ENCODE peak calls at places on chromosomes 12 and 14, in four cellular contexts. Y is tibial nerve, P is lower leg skin, E is stomach. F is an unnamed sample.

GRCh38 chr12:50764861-50765324 is 992 bp downstream of the ATF1 start:
- DNase-seq in Y (no peak), P (peak), E (no peak), F (peak)

GRCh38 chr12:94172031-94172430 is 23.7 kb downstream of the PLXNC1 start:
- DNase-seq in E (no peak), P (no peak), Y (no peak), F (no peak)

GRCh38 chr14:71414631-71415403 is 507.6 kb downstream of the PCNX1 start:
- DNase-seq in Y (no peak), E (no peak), P (no peak), F (no peak)

GRCh38 chr12:124686001-124686884 is 118.8 kb upstream of the NCOR2 start:
- DNase-seq in Y (no peak), P (no peak), E (no peak), F (no peak)

GRCh38 chr14:101808020-101808641 is 46.6 kb downstream of the PPP2R5C start:
- DNase-seq in P (no peak), E (no peak), Y (no peak), F (no peak)

GRCh38 chr14:69879175-69880047 is at the start of gene SMOC1:
- DNase-seq in Y (no peak), E (peak), P (no peak), F (no peak)

GRCh38 chr14:30861200-30861599 is 13.2 kb upstream of the COCH start:
- DNase-seq in P (no peak), E (no peak), Y (no peak), F (no peak)

GRCh38 chr12:65536876-65537661 is 258.6 kb downstream of the MSRB3 start:
- DNase-seq in P (no peak), Y (no peak), E (no peak), F (peak)

GRCh38 chr14:77986808-77987207 is 183.4 kb upstream of the NRXN3 start:
- DNase-seq in P (no peak), E (no peak), Y (no peak), F (no peak)

GRCh38 chr14:94646481-94646880 is 34.3 kb downstream of the SERPINA3 start:
- DNase-seq in E (no peak), Y (no peak), P (peak), F (peak)

GRCh38 chr12:11446372-11446771 is 51.0 kb upstream of the PRB2 start:
- DNase-seq in P (no peak), E (no peak), Y (no peak), F (no peak)

GRCh38 chr14:33375781-33376180 is 437.1 kb downstream of the NPAS3 start:
- DNase-seq in Y (no peak), P (no peak), E (no peak), F (no peak)

GRCh38 chr12:79933580-79934264 is 1.2 kb downstream of the PPP1R12A start:
- DNase-seq in E (no peak), P (no peak), Y (no peak), F (no peak)

GRCh38 chr14:51242545-51243490 is 2.8 kb downstream of the TMX1 start:
- DNase-seq in E (no peak), Y (no peak), P (no peak), F (no peak)

GRCh38 chr12:111355181-111355925 is 13.5 kb downstream of the PHETA1 start:
- DNase-seq in E (no peak), P (no peak), Y (no peak), F (no peak)

GRCh38 chr12:130054803-130055202 is 107.5 kb upstream of the FZD10 start:
- DNase-seq in Y (no peak), P (no peak), E (no peak), F (no peak)

GRCh38 chr14:42676636-42677035 is 1070.0 kb downstream of the LRFN5 start:
- DNase-seq in Y (no peak), P (no peak), E (no peak), F (no peak)

GRCh38 chr14:26199599-26200370 is 398.0 kb downstream of the NOVA1 start:
- DNase-seq in Y (no peak), E (no peak), P (no peak), F (no peak)

GRCh38 chr12:13435535-13435934 is 239.0 kb downstream of the EMP1 start:
- DNase-seq in P (no peak), Y (no peak), E (no peak), F (no peak)

GRCh38 chr14:102417118-102417517 is 54.4 kb downstream of the TECPR2 start:
- DNase-seq in E (no peak), P (no peak), Y (no peak), F (peak)

GRCh38 chr12:38282886-38283285 is 33.7 kb upstream of the ALG10B start:
- DNase-seq in Y (no peak), P (no peak), E (no peak), F (no peak)

GRCh38 chr14:60721331-60722162 is 2.6 kb downstream of the SIX4 start:
- DNase-seq in Y (no peak), P (peak), E (peak), F (peak)

GRCh38 chr12:79822475-79822874 is 112.4 kb downstream of the PPP1R12A start:
- DNase-seq in P (no peak), E (no peak), Y (no peak), F (no peak)

GRCh38 chr14:71574976-71575375 is 357.3 kb upstream of the RGS6 start:
- DNase-seq in E (no peak), P (no peak), Y (no peak), F (no peak)

GRCh38 chr12:74415633-74416032 is 122.0 kb upstream of the ATXN7L3B start:
- DNase-seq in E (no peak), P (no peak), Y (no peak), F (no peak)

GRCh38 chr12:15701212-15701611 is 88.0 kb downstream of the EPS8 start:
- DNase-seq in Y (no peak), P (no peak), E (no peak), F (no peak)

GRCh38 chr14:47442206-47442605 is 233.2 kb downstream of the MDGA2 start:
- DNase-seq in Y (no peak), E (no peak), P (no peak), F (no peak)

GRCh38 chr12:128973883-128974681 is 120.8 kb downstream of the GLT1D1 start:
- DNase-seq in P (no peak), E (no peak), Y (no peak), F (no peak)

GRCh38 chr12:104154286-104154685 is 16.3 kb upstream of the NFYB start:
- DNase-seq in Y (no peak), P (no peak), E (no peak), F (no peak)

GRCh38 chr12:105485321-105485910 is 154.9 kb downstream of the C12orf75 start:
- DNase-seq in Y (no peak), E (no peak), P (peak), F (no peak)

GRCh38 chr12:110310754-110311153 is 29.7 kb downstream of the ATP2A2 start:
- DNase-seq in E (no peak), Y (no peak), P (no peak), F (no peak)

GRCh38 chr12:54725233-54725843 is 77.2 kb upstream of the DCD start:
- DNase-seq in P (no peak), Y (no peak), E (no peak), F (no peak)

GRCh38 chr14:20295067-20295466 is 10.7 kb downstream of the TTC5 start:
- DNase-seq in Y (no peak), P (no peak), E (no peak), F (no peak)

GRCh38 chr12:25051171-25051570 is 102.3 kb upstream of the BCAT1 start:
- DNase-seq in Y (no peak), E (no peak), P (no peak), F (no peak)

GRCh38 chr12:29066061-29066588 is 83.0 kb upstream of the FAR2 start:
- DNase-seq in E (no peak), P (no peak), Y (no peak), F (peak)

GRCh38 chr14:65290830-65291229 is 121.7 kb upstream of the FUT8 start:
- DNase-seq in P (no peak), E (no peak), Y (no peak), F (no peak)

GRCh38 chr12:11885261-11886038 is 185.3 kb upstream of the BCL2L14 start:
- DNase-seq in Y (no peak), E (peak), P (no peak), F (no peak)

GRCh38 chr12:1122803-1123202 is 131.8 kb downstream of the ERC1 start:
- DNase-seq in Y (no peak), P (no peak), E (no peak), F (no peak)

GRCh38 chr12:65670775-65671174 is 153.5 kb upstream of the HMGA2 start:
- DNase-seq in P (no peak), Y (no peak), E (no peak), F (no peak)

GRCh38 chr14:100345711-100346110 is 22.6 kb downstream of the SLC25A47 start:
- DNase-seq in P (peak), E (no peak), Y (no peak), F (no peak)

GRCh38 chr14:100341301-100342031 is 18.3 kb downstream of the SLC25A47 start:
- DNase-seq in E (peak), P (peak), Y (no peak), F (no peak)

GRCh38 chr14:100340454-100340813 is 17.3 kb downstream of the SLC25A47 start:
- DNase-seq in P (no peak), Y (no peak), E (no peak), F (no peak)

GRCh38 chr14:100339757-100340453 is 16.8 kb downstream of the SLC25A47 start:
- DNase-seq in P (peak), E (no peak), Y (no peak), F (no peak)

GRCh38 chr14:100342195-100342594 is 19.1 kb downstream of the SLC25A47 start:
- DNase-seq in Y (no peak), E (no peak), P (peak), F (no peak)
- TF ChIP-seq POLR2A in Y (no peak), E (no peak), P (no peak), F (no peak)

DNA sequence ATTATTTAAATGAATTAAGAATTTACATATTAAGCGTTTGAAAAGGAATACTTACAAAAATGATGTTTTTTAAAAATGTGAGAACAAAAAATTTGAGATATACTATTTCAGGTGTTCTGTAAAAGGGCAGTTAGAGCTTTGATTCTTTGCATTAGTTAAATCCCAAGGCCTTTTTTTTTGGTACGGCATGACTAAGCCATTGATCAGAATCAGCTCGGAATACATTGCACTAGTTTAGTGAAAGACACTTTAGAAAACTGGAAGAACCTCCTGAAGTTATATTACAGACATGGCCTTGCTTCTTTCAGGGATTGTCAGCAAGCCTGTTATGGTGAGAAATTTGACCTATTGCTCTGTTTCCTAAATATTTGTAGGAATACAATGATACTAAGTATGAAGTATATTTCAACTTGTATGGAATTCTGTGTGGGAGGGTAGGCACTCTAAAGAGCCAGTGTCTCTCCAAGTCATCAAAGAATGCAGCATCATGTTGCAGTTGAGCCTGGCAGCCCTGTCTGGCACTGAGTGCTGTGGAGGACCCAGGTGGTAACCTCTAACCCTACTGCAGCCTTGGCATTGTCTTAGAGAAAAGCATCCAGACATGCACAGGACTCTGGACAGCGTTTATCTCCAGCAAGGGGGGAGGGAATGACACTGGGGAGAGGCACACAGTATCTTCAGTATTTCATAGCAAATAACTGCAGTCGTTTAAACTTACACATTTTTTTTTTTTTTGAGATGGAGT is 1.5 kb downstream of the KLC1 start:
- DNase-seq in P (no peak), E (no peak), Y (no peak), F (no peak)
- TF ChIP-seq POLR2A in P (no peak), E (no peak), Y (no peak), F (no peak)

GRCh38 chr12:47107926-47108325 is 28.2 kb upstream of the AMIGO2 start:
- DNase-seq in P (no peak), Y (no peak), E (no peak), F (no peak)
- TF ChIP-seq POLR2A in P (no peak), Y (no peak), E (no peak), F (no peak)

DNA sequence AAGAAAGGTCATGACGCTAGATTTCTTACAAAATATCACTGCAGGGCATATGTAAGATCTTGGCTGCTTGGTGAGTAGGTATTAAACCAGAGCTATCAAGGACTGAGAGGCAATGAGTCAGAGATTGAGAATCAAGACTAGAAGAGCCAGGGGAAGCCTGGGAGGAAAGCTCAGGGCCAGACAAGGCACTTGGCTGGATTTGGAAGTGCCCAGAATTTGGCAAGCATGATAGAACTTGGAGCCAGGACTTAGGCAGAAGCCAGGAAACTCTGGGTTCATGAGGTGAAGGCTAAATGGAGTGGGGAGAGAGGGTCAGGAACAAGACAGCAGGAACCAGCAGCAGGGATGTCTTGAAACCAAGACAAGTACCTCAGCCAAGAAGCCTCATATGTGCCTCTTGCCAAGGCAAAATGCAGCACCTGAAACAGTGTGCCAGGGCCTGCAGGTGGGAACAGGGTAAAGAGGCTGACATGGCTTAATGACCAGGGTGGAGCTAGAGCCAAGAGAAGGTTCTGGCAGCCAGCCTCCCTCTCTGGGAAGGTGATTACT is 49.9 kb downstream of the PTHLH start:
- DNase-seq in Y (no peak), E (no peak), P (no peak), F (no peak)
- TF ChIP-seq POLR2A in Y (no peak), E (no peak), P (no peak), F (no peak)

GRCh38 chr14:44405350-44405619 is 101.8 kb downstream of the FSCB start:
- DNase-seq in E (no peak), Y (no peak), P (no peak), F (no peak)

GRCh38 chr14:44403194-44403593 is 103.9 kb downstream of the FSCB start:
- DNase-seq in E (no peak), Y (no peak), P (no peak), F (no peak)

GRCh38 chr14:44404599-44405349 is 102.3 kb downstream of the FSCB start:
- DNase-seq in Y (no peak), E (no peak), P (no peak), F (no peak)

DNA sequence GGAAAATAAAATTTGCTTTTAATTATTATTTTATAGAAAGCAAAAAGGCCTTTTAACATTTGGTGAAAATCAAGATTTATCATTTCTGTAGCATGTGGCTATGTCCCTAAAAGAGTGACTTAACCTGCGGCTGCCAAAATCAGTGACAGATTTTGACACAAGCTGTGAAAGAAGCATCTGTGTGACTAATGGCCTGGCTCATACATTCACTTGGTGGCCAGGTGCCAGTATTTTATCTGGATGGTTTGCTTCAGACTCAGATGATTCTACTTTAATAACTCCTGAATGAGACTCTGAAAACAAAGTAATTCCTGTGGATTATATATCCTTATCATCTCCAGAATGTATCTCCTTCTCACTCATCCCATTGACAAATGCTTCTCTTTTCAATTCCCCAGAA is 103.1 kb downstream of the FSCB start:
- DNase-seq in P (no peak), Y (no peak), E (no peak), F (no peak)
- TF ChIP-seq POLR2A in P (no peak), Y (no peak), E (no peak), F (no peak)

GRCh38 chr12:52033506-52034258 is 17.6 kb upstream of the NR4A1 start:
- DNase-seq in P (peak), E (no peak), Y (no peak), F (no peak)

GRCh38 chr12:52035926-52036325 is 15.3 kb upstream of the NR4A1 start:
- DNase-seq in P (no peak), E (no peak), Y (no peak), F (no peak)

GRCh38 chr12:52038447-52038846 is 12.8 kb upstream of the NR4A1 start:
- DNase-seq in E (no peak), P (no peak), Y (no peak), F (no peak)

GRCh38 chr12:52037248-52037861 is 13.9 kb upstream of the NR4A1 start:
- DNase-seq in P (peak), E (peak), Y (no peak), F (peak)

DNA sequence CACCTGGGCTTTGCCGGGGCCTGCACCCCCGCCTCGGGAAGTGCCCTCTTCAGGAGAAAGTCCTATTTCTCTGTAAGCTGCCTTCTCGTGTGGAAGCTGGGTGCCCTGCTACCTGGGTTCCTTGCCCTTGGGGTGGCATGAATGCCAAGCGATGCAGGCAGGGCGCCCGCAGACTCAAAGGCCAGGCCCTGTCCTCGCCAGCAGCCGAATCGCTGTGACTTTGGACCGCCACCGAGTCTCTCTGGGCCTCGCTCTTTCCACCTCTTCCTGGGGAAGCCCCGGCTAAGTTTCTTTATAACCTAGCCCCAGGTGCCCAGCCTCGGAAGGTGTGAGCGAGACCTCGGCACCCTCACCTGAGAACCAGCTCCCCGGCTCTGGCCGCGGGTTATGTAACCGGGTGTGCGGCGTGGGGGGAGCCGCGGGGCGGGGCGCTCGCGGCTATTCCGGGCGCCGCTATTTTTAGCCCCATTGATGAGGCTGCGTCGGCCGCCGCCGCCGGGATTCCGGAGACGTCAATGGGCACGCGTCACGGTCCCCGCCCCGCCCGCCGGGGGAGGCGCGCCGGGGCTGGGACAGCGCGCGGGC is 14.6 kb upstream of the NR4A1 start:
- DNase-seq in Y (peak), P (peak), E (peak), F (peak)
- TF ChIP-seq POLR2A in Y (no peak), P (no peak), E (no peak), F (peak)

GRCh38 chr14:103869406-103870143 is 22.2 kb upstream of the PPP1R13B start:
- DNase-seq in P (no peak), Y (no peak), E (no peak), F (no peak)

GRCh38 chr14:103870144-103870876 is 22.9 kb upstream of the PPP1R13B start:
- DNase-seq in Y (no peak), E (peak), P (no peak), F (no peak)

GRCh38 chr14:103870891-103871595 is 23.7 kb upstream of the PPP1R13B start:
- DNase-seq in P (no peak), Y (no peak), E (no peak), F (no peak)

GRCh38 chr14:103872492-103873113 is 25.2 kb upstream of the PPP1R13B start:
- DNase-seq in Y (no peak), P (no peak), E (no peak), F (no peak)

GRCh38 chr14:103871596-103872480 is 24.5 kb upstream of the PPP1R13B start:
- DNase-seq in E (peak), P (no peak), Y (no peak), F (no peak)
- TF ChIP-seq POLR2A in E (no peak), P (no peak), Y (no peak), F (no peak)